ENCODE peak calls at places on chromosomes 16 and 17, in ten cellular contexts. J is body of pancreas, B is esophagus squamous epithelium, Y is mammary epithelial cell, N is astrocyte of the cerebellum, X is IMR-90, Q is GM12878, I is mucosa of descending colon, P is kidney epithelial cell, K is choroid plexus epithelial cell. E is an unnamed sample.

GRCh38 chr17:52027620-52028019 is 130.9 kb downstream of the CA10 start:
- DNase-seq in J (no peak), B (no peak), Y (peak), N (peak), X (no peak), Q (no peak), I (no peak), P (peak), K (peak), E (no peak)

GRCh38 chr17:70217571-70217970 is 48.2 kb downstream of the KCNJ2 start:
- DNase-seq in J (no peak), B (no peak), Y (no peak), N (no peak), X (no peak), Q (no peak), I (no peak), P (no peak), K (no peak), E (no peak)

GRCh38 chr17:36524428-36524876 is 10.2 kb downstream of the MYO19 start:
- DNase-seq in J (no peak), B (no peak), Y (peak), N (no peak), X (peak), Q (no peak), I (no peak), P (no peak), K (no peak), E (no peak)

GRCh38 chr16:10736926-10737625 is 6.6 kb upstream of the NUBP1 start:
- DNase-seq in J (peak), B (no peak), Y (peak), N (peak), X (peak), Q (peak), I (no peak), P (no peak), K (peak), E (peak)

GRCh38 chr16:4391635-4392381 is 20.2 kb downstream of the VASN start:
- DNase-seq in J (no peak), B (no peak), Y (no peak), N (no peak), X (no peak), Q (no peak), I (peak), P (no peak), K (no peak), E (no peak)

GRCh38 chr17:48547839-48548686 is 3.2 kb upstream of the HOXB2 start:
- DNase-seq in J (no peak), B (no peak), Y (peak), N (peak), X (peak), Q (no peak), I (no peak), P (no peak), K (no peak), E (no peak)

GRCh38 chr17:68780561-68780960 is 174.6 kb downstream of the ABCA8 start:
- DNase-seq in J (no peak), B (no peak), Y (no peak), N (no peak), X (no peak), Q (no peak), I (no peak), P (no peak), K (no peak), E (no peak)

GRCh38 chr17:17108681-17109049 is 66.4 kb downstream of the MPRIP start:
- DNase-seq in J (peak), B (no peak), Y (no peak), N (no peak), X (no peak), Q (no peak), I (peak), P (no peak), K (no peak), E (no peak)

GRCh38 chr16:1445518-1446197 is 1.3 kb upstream of the CCDC154 start:
- DNase-seq in J (no peak), B (no peak), Y (no peak), N (no peak), X (no peak), Q (no peak), I (no peak), P (no peak), K (no peak), E (no peak)

GRCh38 chr17:17783825-17784598 is 52.8 kb downstream of the SREBF1 start:
- DNase-seq in J (peak), B (no peak), Y (no peak), N (peak), X (no peak), Q (peak), I (peak), P (no peak), K (peak), E (no peak)

GRCh38 chr17:51912939-51913338 is 245.6 kb downstream of the CA10 start:
- DNase-seq in J (no peak), B (no peak), Y (no peak), N (no peak), X (no peak), Q (no peak), I (no peak), P (no peak), K (no peak), E (no peak)

GRCh38 chr16:87016056-87016455 is 301.1 kb downstream of the C16orf95 start:
- DNase-seq in J (no peak), B (no peak), Y (no peak), N (no peak), X (no peak), Q (no peak), I (no peak), P (no peak), K (no peak), E (no peak)

GRCh38 chr16:12612598-12613101 is 191.0 kb downstream of the CPPED1 start:
- DNase-seq in J (no peak), B (no peak), Y (peak), N (no peak), X (no peak), Q (no peak), I (no peak), P (peak), K (no peak), E (no peak)

GRCh38 chr17:48024149-48025039 is 13.2 kb downstream of the COPZ2 start:
- DNase-seq in J (peak), B (no peak), Y (peak), N (no peak), X (no peak), Q (no peak), I (peak), P (no peak), K (no peak), E (no peak)

GRCh38 chr17:9472541-9472940 is 103.1 kb downstream of the STX8 start:
- DNase-seq in J (no peak), B (no peak), Y (no peak), N (no peak), X (peak), Q (no peak), I (no peak), P (no peak), K (peak), E (no peak)

GRCh38 chr16:57519796-57520360 is 16.5 kb downstream of the CCDC102A start:
- DNase-seq in J (peak), B (no peak), Y (peak), N (peak), X (peak), Q (no peak), I (peak), P (no peak), K (peak), E (no peak)

GRCh38 chr17:36204724-36205500 is 6.0 kb upstream of the CCL4L2 start:
- DNase-seq in J (no peak), B (no peak), Y (no peak), N (no peak), X (no peak), Q (no peak), I (no peak), P (no peak), K (no peak), E (no peak)

GRCh38 chr16:49282690-49283375 is 1.2 kb upstream of the CBLN1 start:
- DNase-seq in J (peak), B (no peak), Y (no peak), N (no peak), X (no peak), Q (no peak), I (no peak), P (no peak), K (no peak), E (no peak)

GRCh38 chr16:73186752-73187151 is 138.8 kb upstream of the ZFHX3 start:
- DNase-seq in J (no peak), B (no peak), Y (no peak), N (no peak), X (no peak), Q (no peak), I (no peak), P (no peak), K (no peak), E (no peak)

GRCh38 chr16:84703671-84704070 is 3.9 kb downstream of the USP10 start:
- DNase-seq in J (no peak), B (no peak), Y (no peak), N (no peak), X (no peak), Q (no peak), I (no peak), P (no peak), K (peak), E (no peak)

GRCh38 chr17:57285681-57286080 is 29.4 kb downstream of the MSI2 start:
- DNase-seq in J (no peak), B (no peak), Y (no peak), N (no peak), X (no peak), Q (no peak), I (no peak), P (no peak), K (no peak), E (no peak)

GRCh38 chr17:36727577-36727976 is 126.2 kb downstream of the MRM1 start:
- DNase-seq in J (no peak), B (no peak), Y (no peak), N (no peak), X (no peak), Q (no peak), I (no peak), P (no peak), K (no peak), E (no peak)

GRCh38 chr16:89562027-89562599 is 1.6 kb downstream of the RPL13 start:
- DNase-seq in J (no peak), B (no peak), Y (no peak), N (no peak), X (no peak), Q (no peak), I (no peak), P (no peak), K (peak), E (no peak)

GRCh38 chr17:34763727-34764665 is 184.6 kb downstream of the TMEM132E start:
- DNase-seq in J (no peak), B (no peak), Y (no peak), N (no peak), X (peak), Q (no peak), I (no peak), P (no peak), K (no peak), E (no peak)

GRCh38 chr16:2742323-2743006 is 10.0 kb upstream of the SRRM2 start:
- DNase-seq in J (no peak), B (no peak), Y (no peak), N (no peak), X (no peak), Q (no peak), I (no peak), P (no peak), K (no peak), E (no peak)

GRCh38 chr17:82101301-82101715 is 3.3 kb upstream of the FASN start:
- DNase-seq in J (no peak), B (no peak), Y (no peak), N (no peak), X (no peak), Q (no peak), I (peak), P (no peak), K (no peak), E (no peak)

GRCh38 chr17:59827721-59828477 is 64.8 kb downstream of the TUBD1 start:
- DNase-seq in J (no peak), B (no peak), Y (no peak), N (no peak), X (no peak), Q (no peak), I (no peak), P (no peak), K (no peak), E (no peak)

GRCh38 chr16:2196162-2196980 is at the start of gene CASKIN1:
- DNase-seq in J (no peak), B (no peak), Y (no peak), N (no peak), X (no peak), Q (no peak), I (no peak), P (no peak), K (peak), E (no peak)

GRCh38 chr16:57999366-57999970 is 1.0 kb downstream of the ZNF319 start:
- DNase-seq in J (no peak), B (no peak), Y (peak), N (no peak), X (peak), Q (no peak), I (no peak), P (no peak), K (peak), E (no peak)

GRCh38 chr16:88911148-88911945 is 44.9 kb upstream of the PABPN1L start:
- DNase-seq in J (peak), B (no peak), Y (no peak), N (no peak), X (peak), Q (no peak), I (no peak), P (no peak), K (no peak), E (no peak)

GRCh38 chr17:28712037-28712704 is 483 bp upstream of the PROCA1 start:
- DNase-seq in J (peak), B (no peak), Y (no peak), N (no peak), X (no peak), Q (no peak), I (peak), P (no peak), K (peak), E (no peak)

GRCh38 chr16:80684906-80685305 is 119.5 kb downstream of the CDYL2 start:
- DNase-seq in J (no peak), B (no peak), Y (no peak), N (no peak), X (no peak), Q (no peak), I (no peak), P (no peak), K (no peak), E (no peak)

GRCh38 chr17:70320642-70321345 is 151.5 kb downstream of the KCNJ2 start:
- DNase-seq in J (peak), B (no peak), Y (no peak), N (no peak), X (peak), Q (no peak), I (no peak), P (no peak), K (peak), E (no peak)

GRCh38 chr17:61394630-61395408 is 4.8 kb upstream of the TBX2 start:
- DNase-seq in J (no peak), B (no peak), Y (no peak), N (no peak), X (peak), Q (no peak), I (peak), P (no peak), K (no peak), E (no peak)

GRCh38 chr17:61395983-61396585 is 3.6 kb upstream of the TBX2 start:
- DNase-seq in J (no peak), B (no peak), Y (no peak), N (no peak), X (peak), Q (no peak), I (peak), P (no peak), K (no peak), E (no peak)

GRCh38 chr17:61393904-61394629 is 5.6 kb upstream of the TBX2 start:
- DNase-seq in J (no peak), B (no peak), Y (no peak), N (no peak), X (peak), Q (no peak), I (peak), P (no peak), K (no peak), E (no peak)

GRCh38 chr17:61396586-61397085 is 3.0 kb upstream of the TBX2 start:
- DNase-seq in J (no peak), B (no peak), Y (no peak), N (no peak), X (peak), Q (no peak), I (peak), P (no peak), K (no peak), E (no peak)

DNA sequence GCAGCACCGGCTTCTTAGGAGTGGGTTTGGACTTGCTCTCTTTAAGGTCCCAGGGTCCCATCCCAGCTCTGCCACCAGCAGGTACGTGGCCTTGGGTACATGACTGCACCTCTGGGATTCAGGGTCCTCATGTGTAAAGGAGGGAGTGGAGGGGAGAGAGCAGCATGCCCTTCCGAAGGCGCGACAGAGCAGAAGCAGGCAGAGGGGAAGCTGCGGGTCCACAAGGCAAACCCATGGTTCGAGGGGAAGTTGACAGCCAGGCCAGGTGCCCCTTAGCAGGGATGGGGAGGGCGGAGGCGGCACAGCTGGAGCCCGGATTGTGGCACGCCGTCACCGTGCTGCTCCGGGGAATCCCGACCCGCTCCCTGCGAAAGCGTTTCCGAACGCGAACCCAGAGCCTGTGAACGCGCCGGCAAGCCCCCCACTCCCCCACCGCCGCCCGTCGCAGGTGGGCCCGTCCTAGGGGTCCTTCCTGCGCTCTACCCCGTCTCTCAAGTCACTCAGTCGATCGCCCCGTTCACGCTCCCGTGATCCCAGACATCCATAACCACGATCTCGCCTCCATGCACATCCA is 4.1 kb upstream of the TBX2 start:
- DNase-seq in J (no peak), B (no peak), Y (no peak), N (no peak), X (no peak), Q (no peak), I (peak), P (no peak), K (no peak), E (no peak)
- H3K4me3 ChIP-seq in J (no peak), B (peak), Y (no peak), N (no peak), X (peak), Q (no peak), I (no peak), P (no peak), K (no peak), E (no peak)

GRCh38 chr16:21101631-21102420 is 48.8 kb downstream of the DNAH3 start:
- DNase-seq in J (peak), B (no peak), Y (no peak), N (no peak), X (peak), Q (no peak), I (no peak), P (no peak), K (peak), E (no peak)
- TF ChIP-seq CTCF in J (no peak), B (peak), Y (no peak), N (peak), X (peak), Q (peak), I (no peak), P (peak), K (peak), E (peak)

GRCh38 chr17:50062323-50063243 is 6.7 kb downstream of the ITGA3 start:
- DNase-seq in J (peak), B (no peak), Y (peak), N (no peak), X (peak), Q (no peak), I (peak), P (peak), K (peak), E (no peak)

GRCh38 chr17:50064253-50064991 is 8.5 kb downstream of the ITGA3 start:
- DNase-seq in J (no peak), B (no peak), Y (peak), N (peak), X (peak), Q (no peak), I (peak), P (peak), K (peak), E (no peak)

GRCh38 chr17:50060951-50061712 is 5.2 kb downstream of the ITGA3 start:
- DNase-seq in J (peak), B (no peak), Y (peak), N (no peak), X (peak), Q (no peak), I (peak), P (no peak), K (peak), E (no peak)

GRCh38 chr17:50065056-50065455 is 9.1 kb downstream of the ITGA3 start:
- DNase-seq in J (no peak), B (no peak), Y (no peak), N (no peak), X (no peak), Q (no peak), I (no peak), P (no peak), K (no peak), E (no peak)

GRCh38 chr17:50063516-50064252 is 7.8 kb downstream of the ITGA3 start:
- DNase-seq in J (no peak), B (no peak), Y (peak), N (no peak), X (peak), Q (no peak), I (peak), P (no peak), K (no peak), E (no peak)
- H3K4me3 ChIP-seq in J (no peak), B (no peak), Y (no peak), N (no peak), X (no peak), Q (no peak), I (no peak), P (no peak), K (no peak), E (no peak)

DNA sequence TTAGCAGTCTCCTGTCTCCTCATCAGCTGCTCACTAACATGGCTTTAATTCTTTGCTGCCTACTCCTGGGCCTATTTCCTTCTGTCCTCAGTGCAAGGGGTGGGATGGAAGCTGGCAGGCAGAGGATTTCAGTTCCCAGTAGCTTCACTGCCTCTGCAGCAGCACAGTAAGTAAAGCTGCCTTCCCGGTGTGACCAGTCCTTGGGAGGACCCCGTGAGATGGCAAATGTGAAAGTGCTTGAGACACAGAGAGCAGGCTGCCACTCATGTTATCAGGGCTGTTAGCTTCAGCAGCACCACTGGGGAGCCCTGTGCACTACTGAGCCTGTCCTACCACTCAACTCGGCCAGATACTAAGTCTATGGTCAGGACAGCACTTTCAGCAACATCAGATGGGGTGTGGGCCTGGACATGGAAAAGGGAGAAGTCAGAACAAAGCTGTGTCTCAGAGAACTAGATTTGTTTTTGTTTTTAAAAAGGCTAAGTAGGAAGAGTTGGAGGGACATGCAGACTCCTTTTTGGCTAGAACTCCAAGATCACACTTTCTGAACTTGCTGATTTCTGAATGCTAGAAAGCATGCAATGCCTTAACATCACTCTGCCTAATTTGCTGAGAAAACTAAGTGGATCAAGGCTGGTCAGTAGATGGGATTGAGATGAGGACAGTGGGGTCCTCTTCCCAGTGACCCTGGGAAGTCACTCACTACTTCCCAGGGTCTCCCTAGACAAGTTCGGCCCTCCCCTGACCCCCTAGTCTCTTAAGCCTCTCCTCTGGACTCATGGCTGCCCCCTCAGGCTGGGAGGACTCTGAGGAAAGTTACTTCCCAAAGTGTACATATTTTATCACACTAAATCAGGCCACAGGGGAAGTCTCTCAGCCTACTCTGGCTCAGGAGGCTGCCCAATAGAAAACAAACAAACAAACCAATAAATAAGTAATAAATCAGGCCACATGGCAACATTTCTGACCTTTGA is 1.1 kb downstream of the ACSF2 start:
- DNase-seq in J (peak), B (no peak), Y (peak), N (no peak), X (peak), Q (no peak), I (no peak), P (no peak), K (peak), E (no peak)
- TF ChIP-seq CTCF in J (peak), B (no peak), Y (peak), N (no peak), X (peak), Q (peak), I (no peak), P (peak), K (peak), E (peak)

DNA sequence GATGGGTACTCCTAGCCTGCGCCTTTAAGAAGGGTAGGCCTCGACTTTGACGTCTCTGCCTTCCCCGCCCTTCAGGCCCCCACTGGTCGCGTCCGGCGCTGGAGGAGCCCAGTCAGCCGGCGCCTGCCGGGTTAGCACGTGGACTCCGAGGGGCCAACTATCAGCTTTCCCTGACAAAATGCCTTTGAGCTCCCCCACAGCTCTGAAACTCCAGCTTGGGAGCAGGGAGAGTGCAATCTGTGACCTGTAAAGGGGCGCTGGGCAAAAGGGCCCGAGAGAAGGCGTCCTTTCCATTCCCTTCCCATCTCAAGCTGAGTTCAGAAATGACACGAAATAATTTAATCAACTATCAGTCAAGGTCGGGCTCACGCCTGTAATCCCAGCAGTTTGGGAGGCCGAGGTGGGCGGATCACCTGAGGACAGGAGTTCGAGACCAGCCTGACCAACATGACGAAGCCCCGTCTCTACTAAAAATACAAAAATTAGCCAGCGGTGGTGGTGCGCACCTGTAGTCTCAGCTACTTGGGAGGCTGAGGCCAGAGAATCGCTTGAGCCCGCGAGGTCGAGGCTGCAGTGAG is 2.3 kb upstream of the SLC25A39 start:
- DNase-seq in J (peak), B (peak), Y (peak), N (peak), X (peak), Q (peak), I (peak), P (peak), K (peak), E (peak)
- H3K4me3 ChIP-seq in J (no peak), B (peak), Y (no peak), N (no peak), X (no peak), Q (peak), I (no peak), P (no peak), K (peak), E (peak)